ENCODE peak calls at places on chromosome 6, in five cellular contexts. S is adrenal gland; G is CD8-positive, alpha-beta memory T cell; J is Karpas-422; X is mesendoderm. A is an unnamed sample. For H3K4me1 and H3K27me3, the result is how much of the 10 kb centered on the place peaks cover.

GRCh38 chr6:7697820-7698623 is 27.9 kb upstream of the BMP6 start:
- DNase-seq in S (peak), G (no peak), J (no peak), X (peak), A (no peak)

GRCh38 chr6:117346142-117346930 is 79.4 kb downstream of the ROS1 start:
- DNase-seq in S (no peak), G (no peak), J (peak), X (peak), A (peak)

GRCh38 chr6:101114703-101115102 is 233.6 kb upstream of the ASCC3 start:
- DNase-seq in S (no peak), G (no peak), J (peak), X (peak), A (peak)

GRCh38 chr6:50992232-50992631 is 173.6 kb downstream of the TFAP2B start:
- DNase-seq in S (no peak), G (no peak), J (no peak), X (no peak), A (no peak)

GRCh38 chr6:149202100-149202499 is 115.4 kb upstream of the TAB2 start:
- DNase-seq in S (no peak), G (no peak), J (no peak), X (no peak), A (no peak)

GRCh38 chr6:56860466-56860865 is 94.4 kb upstream of the BEND6 start:
- DNase-seq in S (no peak), G (no peak), J (no peak), X (peak), A (no peak)

GRCh38 chr6:90997076-90997475 is 410.2 kb upstream of the MAP3K7 start:
- DNase-seq in S (no peak), G (no peak), J (no peak), X (no peak), A (no peak)

GRCh38 chr6:16688984-16689636 is 72.2 kb downstream of the ATXN1 start:
- DNase-seq in S (no peak), G (no peak), J (no peak), X (no peak), A (no peak)

GRCh38 chr6:21367649-21368154 is 225.8 kb upstream of the SOX4 start:
- DNase-seq in S (no peak), G (no peak), J (no peak), X (no peak), A (no peak)

GRCh38 chr6:64838726-64839125 is 868.3 kb downstream of the EYS start:
- DNase-seq in S (no peak), G (no peak), J (no peak), X (no peak), A (no peak)

GRCh38 chr6:113936093-113936934 is 34.6 kb downstream of the HDAC2 start:
- DNase-seq in S (no peak), G (no peak), J (peak), X (peak), A (peak)

GRCh38 chr6:102759415-102759814 is 1365.9 kb downstream of the GRIK2 start:
- DNase-seq in S (no peak), G (no peak), J (no peak), X (no peak), A (no peak)

GRCh38 chr6:29696147-29697129 is 15.5 kb upstream of the ZFP57 start:
- DNase-seq in S (no peak), G (no peak), J (peak), X (peak), A (peak)

GRCh38 chr6:76843376-76843775 is 619.9 kb downstream of the HTR1B start:
- DNase-seq in S (no peak), G (no peak), J (no peak), X (no peak), A (no peak)

GRCh38 chr6:146410851-146411595 is 132.6 kb upstream of the RAB32 start:
- DNase-seq in S (no peak), G (no peak), J (no peak), X (no peak), A (no peak)

GRCh38 chr6:31142356-31142755 is 3.5 kb upstream of the PSORS1C2 start:
- DNase-seq in S (no peak), G (no peak), J (no peak), X (peak), A (peak)

GRCh38 chr6:31143148-31143547 is 4.3 kb upstream of the PSORS1C2 start:
- DNase-seq in S (no peak), G (no peak), J (no peak), X (peak), A (no peak)

GRCh38 chr6:31144970-31145340 is 6.1 kb upstream of the PSORS1C2 start:
- DNase-seq in S (no peak), G (no peak), J (no peak), X (no peak), A (no peak)

GRCh38 chr6:31145386-31145785 is 6.5 kb upstream of the PSORS1C2 start:
- DNase-seq in S (no peak), G (no peak), J (no peak), X (no peak), A (no peak)

GRCh38 chr6:31144296-31144969 is 5.6 kb upstream of the PSORS1C2 start:
- DNase-seq in S (no peak), G (no peak), J (no peak), X (no peak), A (no peak)
- H3K4me3 ChIP-seq in S (no peak), G (no peak), J (no peak), X (no peak), A (no peak)

GRCh38 chr6:156840136-156840535 is 63.0 kb downstream of the ARID1B start:
- DNase-seq in S (no peak), G (no peak), J (no peak), X (no peak), A (no peak)
- H3K4me1 ChIP-seq in S (half or more), G (under half), J (under half), X (under half), A (under half)

GRCh38 chr6:168365422-168366165 is 46.0 kb upstream of the DACT2 start:
- DNase-seq in S (no peak), G (no peak), J (no peak), X (no peak), A (no peak)

GRCh38 chr6:168366473-168366872 is 46.9 kb upstream of the DACT2 start:
- DNase-seq in S (no peak), G (no peak), J (no peak), X (no peak), A (no peak)

GRCh38 chr6:168363302-168363701 is 43.7 kb upstream of the DACT2 start:
- DNase-seq in S (no peak), G (no peak), J (no peak), X (no peak), A (no peak)

GRCh38 chr6:168363811-168364792 is 44.5 kb upstream of the DACT2 start:
- DNase-seq in S (no peak), G (no peak), J (no peak), X (peak), A (no peak)

DNA sequence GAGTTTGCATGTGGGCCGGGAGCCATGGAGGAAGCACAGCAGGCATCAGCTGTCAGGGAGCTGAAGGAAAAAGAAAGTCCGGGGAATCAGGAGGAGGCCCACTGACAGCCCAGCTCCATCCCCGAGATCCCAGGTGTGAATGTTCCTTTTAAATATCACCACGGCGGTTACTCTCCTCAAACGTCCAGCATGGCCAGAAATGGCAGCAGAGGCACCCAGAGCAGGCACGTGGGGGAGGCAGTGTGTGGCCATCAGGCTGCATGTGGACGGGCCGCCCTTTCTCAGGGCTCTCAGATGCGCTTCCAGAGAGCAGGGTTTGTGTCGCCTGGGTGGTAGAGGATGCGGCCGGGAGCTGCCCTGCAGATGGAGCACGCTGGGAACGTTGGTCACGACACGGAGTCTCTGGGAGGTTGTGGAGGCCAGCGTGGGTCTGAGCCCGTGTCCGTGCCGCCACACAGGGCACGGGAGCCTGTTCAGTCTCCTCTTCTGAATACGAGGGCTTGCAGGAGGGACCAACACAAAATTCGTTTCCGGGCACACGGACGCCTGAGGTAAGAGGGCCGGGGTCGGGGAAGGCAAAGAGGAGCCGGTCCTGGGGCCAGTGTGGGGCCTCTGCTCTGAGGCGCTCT is 45.3 kb upstream of the DACT2 start:
- DNase-seq in S (no peak), G (no peak), J (no peak), X (no peak), A (no peak)
- H3K27me3 ChIP-seq in S (under half), G (under half), J (under half), X (under half), A (under half)

GRCh38 chr6:85452441-85452881 is 2.6 kb downstream of the NT5E start:
- DNase-seq in S (no peak), G (no peak), J (no peak), X (no peak), A (no peak)
- H3K4me3 ChIP-seq in S (no peak), G (no peak), J (no peak), X (no peak), A (no peak)

GRCh38 chr6:5937516-5937915 is 69.2 kb downstream of the NRN1 start:
- DNase-seq in S (no peak), G (no peak), J (no peak), X (no peak), A (no peak)

GRCh38 chr6:5936140-5936539 is 70.6 kb downstream of the NRN1 start:
- DNase-seq in S (no peak), G (no peak), J (no peak), X (no peak), A (no peak)

GRCh38 chr6:5936611-5937010 is 70.1 kb downstream of the NRN1 start:
- DNase-seq in S (no peak), G (no peak), J (no peak), X (no peak), A (no peak)

GRCh38 chr6:5938934-5939333 is 67.8 kb downstream of the NRN1 start:
- DNase-seq in S (no peak), G (no peak), J (no peak), X (no peak), A (no peak)

DNA sequence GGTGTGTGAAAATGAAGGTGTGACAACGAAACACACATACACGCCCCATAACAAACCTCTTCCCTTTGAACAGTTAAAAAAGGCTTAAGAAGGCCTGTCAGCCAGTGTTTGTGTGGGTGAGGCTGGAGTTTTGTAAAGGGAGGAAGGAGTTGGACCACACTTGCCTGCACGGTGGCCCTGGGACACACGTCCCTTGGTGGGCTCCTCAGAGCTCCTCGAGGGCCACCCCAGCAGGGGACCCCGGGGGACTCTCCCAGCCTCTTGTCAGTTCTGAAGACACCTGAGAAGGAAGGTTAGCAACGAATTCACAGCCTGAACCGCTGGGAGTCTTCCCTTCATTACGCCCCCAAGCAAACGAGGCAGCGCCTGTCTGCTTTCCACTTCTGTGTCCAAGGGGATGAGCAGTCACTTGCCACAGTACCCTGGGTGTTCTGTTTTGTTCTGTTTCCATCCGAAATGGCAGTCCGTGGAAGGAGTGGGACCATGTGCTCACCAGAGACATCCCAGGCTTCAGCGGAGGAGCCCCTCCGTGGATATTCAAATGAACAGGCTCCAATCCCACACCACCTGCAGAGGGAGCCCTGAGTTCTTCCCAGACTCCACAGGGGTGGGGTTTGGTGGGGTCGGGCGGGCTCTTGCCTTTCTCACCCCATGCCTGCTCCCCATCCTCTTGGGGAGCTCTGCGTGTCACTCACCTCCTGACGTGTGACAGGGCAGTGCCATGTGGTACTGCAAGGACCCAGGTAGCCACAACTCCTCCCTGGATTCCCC is 68.6 kb downstream of the NRN1 start:
- DNase-seq in S (no peak), G (no peak), J (no peak), X (no peak), A (no peak)
- H3K4me1 ChIP-seq in S (under half), G (under half), J (under half), X (under half), A (under half)

DNA sequence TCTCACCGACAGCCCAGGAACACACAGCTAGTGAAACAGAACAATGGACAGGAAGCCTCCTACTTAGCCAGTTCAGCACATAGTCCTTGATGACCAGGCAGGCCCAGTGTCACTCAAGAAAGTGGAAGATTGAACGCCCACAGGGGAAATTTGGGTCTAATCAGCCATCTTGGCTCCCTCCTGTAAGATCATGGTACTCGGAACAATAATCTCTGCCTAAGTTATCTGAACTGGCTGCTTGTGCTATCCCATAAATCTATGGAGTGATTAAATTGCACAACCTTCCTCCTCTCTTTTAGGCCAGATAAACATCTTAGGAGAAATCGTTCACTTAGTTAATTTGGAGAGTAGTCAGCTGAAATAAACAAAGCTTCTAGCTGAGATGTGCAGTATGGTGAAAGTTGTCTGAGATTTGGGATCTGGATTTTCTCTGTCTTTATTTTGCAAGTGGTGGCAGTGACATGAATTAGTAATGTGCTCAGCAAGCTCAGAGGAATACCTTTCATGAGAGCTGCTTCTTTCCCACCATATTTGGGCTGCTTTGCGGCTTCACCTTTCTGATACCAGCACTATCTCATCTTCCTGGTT is 146.9 kb downstream of the MTFR2 start:
- DNase-seq in S (peak), G (no peak), J (no peak), X (peak), A (no peak)
- H3K27me3 ChIP-seq in S (under half), G (under half), J (under half), X (under half), A (under half)

A was measured in HAP-1.